ENCODE peak calls at places on chromosomes 3 and 15, in ten cellular contexts. V, X, T, I, W, S, F, K, D and C are unnamed samples.

GRCh38 chr3:37221407-37221806 is 47.0 kb upstream of the LRRFIP2 start:
- DNase-seq in V (no peak), X (no peak), T (peak), I (no peak), W (no peak), S (peak), F (no peak), K (peak), D (no peak), C (no peak)

GRCh38 chr3:138625707-138626365 is 17.3 kb downstream of the FAIM start:
- DNase-seq in V (no peak), X (no peak), T (peak), I (no peak), W (no peak), S (peak), F (no peak), K (peak), D (no peak), C (no peak)

GRCh38 chr3:160486459-160486869 is 36.9 kb upstream of the TRIM59 start:
- DNase-seq in V (no peak), X (no peak), T (peak), I (no peak), W (no peak), S (peak), F (no peak), K (no peak), D (no peak), C (no peak)

GRCh38 chr3:179067839-179068238 is 3.8 kb downstream of the ZMAT3 start:
- DNase-seq in V (no peak), X (no peak), T (peak), I (no peak), W (no peak), S (no peak), F (no peak), K (no peak), D (no peak), C (no peak)

GRCh38 chr3:177934001-177934891 is 602.0 kb upstream of the KCNMB2 start:
- DNase-seq in V (no peak), X (no peak), T (peak), I (no peak), W (peak), S (peak), F (no peak), K (peak), D (no peak), C (no peak)

GRCh38 chr15:43912208-43912607 is 85.4 kb downstream of the WDR76 start:
- DNase-seq in V (no peak), X (no peak), T (no peak), I (no peak), W (no peak), S (no peak), F (no peak), K (no peak), D (no peak), C (no peak)

GRCh38 chr15:69451951-69452701 is 492 bp upstream of the RPLP1 start:
- DNase-seq in V (no peak), X (no peak), T (peak), I (no peak), W (no peak), S (no peak), F (no peak), K (peak), D (no peak), C (no peak)

GRCh38 chr3:8597515-8597853 is 47.1 kb downstream of the SSUH2 start:
- DNase-seq in V (no peak), X (no peak), T (no peak), I (no peak), W (no peak), S (no peak), F (no peak), K (no peak), D (no peak), C (no peak)

GRCh38 chr3:123732447-123732846 is 147.6 kb upstream of the HACD2 start:
- DNase-seq in V (no peak), X (no peak), T (peak), I (no peak), W (no peak), S (peak), F (no peak), K (peak), D (no peak), C (no peak)

GRCh38 chr3:60250210-60250609 is 1001.0 kb downstream of the FHIT start:
- DNase-seq in V (no peak), X (no peak), T (no peak), I (no peak), W (no peak), S (no peak), F (no peak), K (no peak), D (no peak), C (no peak)

GRCh38 chr3:156643729-156644389 is 30.5 kb upstream of the TIPARP start:
- DNase-seq in V (no peak), X (no peak), T (peak), I (no peak), W (no peak), S (peak), F (peak), K (peak), D (no peak), C (no peak)

GRCh38 chr3:16248556-16248955 is 16.2 kb downstream of the DPH3 start:
- DNase-seq in V (no peak), X (no peak), T (no peak), I (no peak), W (no peak), S (no peak), F (no peak), K (no peak), D (no peak), C (no peak)
- H3K4me3 ChIP-seq in V (no peak), X (no peak), T (no peak), I (no peak), W (no peak), S (no peak), F (no peak), K (no peak), D (no peak), C (no peak)

DNA sequence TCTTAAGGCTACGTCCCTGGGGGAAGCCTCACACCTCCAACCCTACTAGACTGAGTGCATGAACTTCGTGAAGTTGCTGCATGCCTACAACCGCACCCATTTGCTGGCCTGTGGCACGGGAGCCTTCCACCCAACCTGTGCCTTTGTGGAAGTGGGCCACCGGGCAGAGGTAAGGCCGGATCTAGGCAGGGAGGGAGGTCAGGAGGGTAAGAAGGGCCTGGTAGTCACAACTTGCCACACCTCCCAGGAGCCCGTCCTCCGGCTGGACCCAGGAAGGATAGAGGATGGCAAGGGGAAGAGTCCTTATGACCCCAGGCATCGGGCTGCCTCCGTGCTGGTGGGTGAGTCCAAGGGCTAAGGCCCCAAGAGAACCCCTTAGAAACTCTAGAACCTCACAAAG is 1.9 kb downstream of the SEMA3B start:
- DNase-seq in V (no peak), X (no peak), T (no peak), I (no peak), W (no peak), S (no peak), F (no peak), K (no peak), D (no peak), C (no peak)
- H3K4me3 ChIP-seq in V (peak), X (no peak), T (no peak), I (no peak), W (no peak), S (no peak), F (no peak), K (no peak), D (no peak), C (no peak)

DNA sequence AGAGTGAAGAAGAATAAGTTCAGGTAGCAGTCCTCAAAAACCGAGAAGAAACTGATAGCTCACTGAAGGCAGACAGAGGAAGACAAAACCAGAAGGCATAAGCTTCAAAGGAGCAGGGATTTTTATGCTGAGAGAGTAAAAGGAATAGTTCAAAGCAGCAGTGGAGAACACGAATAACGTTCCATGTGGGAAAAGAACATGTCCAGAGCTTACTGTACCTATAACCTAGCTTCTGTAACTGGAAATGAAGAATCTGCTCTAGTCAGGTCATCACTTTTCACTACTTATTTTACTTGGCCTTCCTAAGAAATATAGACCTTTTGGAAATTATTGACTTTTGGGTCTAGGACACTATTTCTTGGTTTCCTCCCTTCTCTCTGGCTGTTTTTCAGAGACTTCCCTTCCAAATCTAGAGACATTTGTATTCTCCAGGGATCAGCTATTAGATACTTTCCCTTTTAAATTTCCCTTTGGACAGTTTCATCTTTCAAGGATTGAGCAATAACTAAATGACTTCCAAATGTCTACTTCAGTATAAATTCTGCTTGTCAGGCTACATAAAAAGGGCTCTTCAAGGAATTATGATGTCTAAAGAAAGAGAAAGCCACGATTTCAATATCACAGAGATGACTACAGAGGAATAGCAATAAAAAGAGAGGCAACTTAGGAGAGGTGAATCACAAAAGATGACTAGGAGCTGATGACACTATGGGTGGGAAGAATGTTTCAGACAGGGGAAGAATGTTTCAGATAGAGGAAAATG is 46.7 kb downstream of the UBE3A start:
- DNase-seq in V (no peak), X (no peak), T (peak), I (no peak), W (no peak), S (peak), F (no peak), K (peak), D (no peak), C (no peak)
- H3K4me3 ChIP-seq in V (no peak), X (no peak), T (no peak), I (no peak), W (no peak), S (no peak), F (no peak), K (no peak), D (no peak), C (no peak)

GRCh38 chr15:80445300-80446041 is 41.3 kb downstream of the ARNT2 start:
- DNase-seq in V (no peak), X (no peak), T (no peak), I (no peak), W (no peak), S (no peak), F (no peak), K (no peak), D (no peak), C (no peak)
- H3K4me3 ChIP-seq in V (no peak), X (no peak), T (no peak), I (no peak), W (no peak), S (no peak), F (no peak), K (no peak), D (no peak), C (no peak)

GRCh38 chr3:136008732-136009456 is 43.4 kb downstream of the PPP2R3A start:
- DNase-seq in V (no peak), X (no peak), T (no peak), I (no peak), W (no peak), S (no peak), F (no peak), K (no peak), D (no peak), C (no peak)
- H3K4me3 ChIP-seq in V (no peak), X (no peak), T (no peak), I (no peak), W (no peak), S (no peak), F (no peak), K (no peak), D (no peak), C (no peak)

GRCh38 chr15:72797834-72798233 is 14.3 kb upstream of the ADPGK start:
- DNase-seq in V (no peak), X (no peak), T (no peak), I (no peak), W (no peak), S (no peak), F (no peak), K (no peak), D (no peak), C (no peak)

GRCh38 chr15:72797338-72797689 is 13.8 kb upstream of the ADPGK start:
- DNase-seq in V (no peak), X (no peak), T (no peak), I (no peak), W (no peak), S (no peak), F (no peak), K (no peak), D (no peak), C (no peak)

GRCh38 chr15:72800819-72801481 is 17.4 kb upstream of the ADPGK start:
- DNase-seq in V (no peak), X (no peak), T (peak), I (no peak), W (no peak), S (no peak), F (no peak), K (no peak), D (no peak), C (no peak)

GRCh38 chr15:72796515-72797337 is 13.2 kb upstream of the ADPGK start:
- DNase-seq in V (peak), X (peak), T (peak), I (peak), W (peak), S (peak), F (peak), K (no peak), D (peak), C (no peak)

GRCh38 chr15:72796210-72796514 is 12.6 kb upstream of the ADPGK start:
- DNase-seq in V (no peak), X (no peak), T (no peak), I (no peak), W (no peak), S (no peak), F (no peak), K (no peak), D (no peak), C (no peak)
- H3K4me3 ChIP-seq in V (peak), X (no peak), T (no peak), I (peak), W (peak), S (no peak), F (peak), K (peak), D (peak), C (peak)

GRCh38 chr3:198112031-198112430 is 152.0 kb downstream of the LMLN start:
- DNase-seq in V (no peak), X (no peak), T (peak), I (no peak), W (no peak), S (no peak), F (no peak), K (peak), D (no peak), C (no peak)
- H3K4me3 ChIP-seq in V (no peak), X (no peak), T (no peak), I (no peak), W (no peak), S (no peak), F (no peak), K (no peak), D (no peak), C (no peak)

GRCh38 chr3:32177702-32178198 is 60.7 kb upstream of the CMTM8 start:
- DNase-seq in V (peak), X (no peak), T (peak), I (no peak), W (no peak), S (peak), F (peak), K (peak), D (no peak), C (peak)
- H3K4me3 ChIP-seq in V (no peak), X (no peak), T (no peak), I (no peak), W (no peak), S (no peak), F (no peak), K (no peak), D (no peak), C (no peak)